ENCODE peak calls at places on chromosome 3, in four cellular contexts. C, X, O and E are unnamed samples.

GRCh38 chr3:22713936-22714335 is 489.2 kb upstream of the UBE2E2 start:
- DNase-seq in C (no peak), X (peak; percentile 79), O (no peak), E (peak; percentile 84)

GRCh38 chr3:123559040-123559861 is 25.6 kb downstream of the HACD2 start:
- DNase-seq in C (peak; percentile 87), X (no peak), O (peak; percentile 42), E (peak; percentile 78)

GRCh38 chr3:37511357-37511970 is 337.1 kb upstream of the LRRFIP2 start:
- DNase-seq in C (no peak), X (no peak), O (peak; percentile 8), E (no peak)

GRCh38 chr3:187679638-187680396 is 9.6 kb upstream of the SST start:
- DNase-seq in C (peak; percentile 94), X (peak; percentile 71), O (peak; percentile 92), E (peak; percentile 64)

GRCh38 chr3:106249159-106249558 is 380.3 kb upstream of the CBLB start:
- DNase-seq in C (no peak), X (no peak), O (no peak), E (peak; percentile 17)

GRCh38 chr3:174620138-174620537 is 239.0 kb upstream of the NAALADL2 start:
- DNase-seq in C (peak; percentile 21), X (no peak), O (no peak), E (no peak)

GRCh38 chr3:120559228-120560061 is 36.7 kb upstream of the NDUFB4 start:
- DNase-seq in C (peak; percentile 80), X (peak; percentile 58), O (peak; percentile 94), E (peak; percentile 33)

GRCh38 chr3:30553641-30554316 is 52.6 kb upstream of the TGFBR2 start:
- DNase-seq in C (no peak), X (no peak), O (no peak), E (no peak)

GRCh38 chr3:183518446-183519185 is 36.9 kb downstream of the KLHL6 start:
- DNase-seq in C (peak; percentile 22), X (no peak), O (peak; percentile 36), E (no peak)

GRCh38 chr3:47008258-47008671 is 28.8 kb downstream of the NBEAL2 start:
- DNase-seq in C (no peak), X (no peak), O (no peak), E (no peak)

GRCh38 chr3:46491089-46492070 is 6.4 kb upstream of the RTP3 start:
- DNase-seq in C (no peak), X (no peak), O (no peak), E (no peak)

GRCh38 chr3:143302638-143303171 is 183.1 kb downstream of the CHST2 start:
- DNase-seq in C (peak; percentile 7), X (no peak), O (peak; percentile 11), E (peak; percentile 6)

GRCh38 chr3:49469037-49469875 is 811 bp upstream of the DAG1 start:
- DNase-seq in C (peak; percentile 94), X (peak; percentile 70), O (peak; percentile 96), E (peak; percentile 93)

GRCh38 chr3:167750273-167750971 is 14.9 kb downstream of the SERPINI1 start:
- DNase-seq in C (no peak), X (no peak), O (no peak), E (no peak)

GRCh38 chr3:30426319-30426993 is 179.9 kb upstream of the TGFBR2 start:
- DNase-seq in C (peak; percentile 10), X (no peak), O (peak; percentile 22), E (no peak)

GRCh38 chr3:43455233-43455632 is 166.6 kb downstream of the ANO10 start:
- DNase-seq in C (no peak), X (peak; percentile 91), O (peak; percentile 89), E (peak; percentile 85)

GRCh38 chr3:155676252-155676981 is 68.5 kb downstream of the PLCH1 start:
- DNase-seq in C (peak; percentile 36), X (peak; percentile 11), O (peak; percentile 57), E (peak; percentile 91)
- H3K4me3 ChIP-seq in C (no peak overlapping the region), X (no peak overlapping the region), O (no peak overlapping the region), E (no peak overlapping the region)

DNA sequence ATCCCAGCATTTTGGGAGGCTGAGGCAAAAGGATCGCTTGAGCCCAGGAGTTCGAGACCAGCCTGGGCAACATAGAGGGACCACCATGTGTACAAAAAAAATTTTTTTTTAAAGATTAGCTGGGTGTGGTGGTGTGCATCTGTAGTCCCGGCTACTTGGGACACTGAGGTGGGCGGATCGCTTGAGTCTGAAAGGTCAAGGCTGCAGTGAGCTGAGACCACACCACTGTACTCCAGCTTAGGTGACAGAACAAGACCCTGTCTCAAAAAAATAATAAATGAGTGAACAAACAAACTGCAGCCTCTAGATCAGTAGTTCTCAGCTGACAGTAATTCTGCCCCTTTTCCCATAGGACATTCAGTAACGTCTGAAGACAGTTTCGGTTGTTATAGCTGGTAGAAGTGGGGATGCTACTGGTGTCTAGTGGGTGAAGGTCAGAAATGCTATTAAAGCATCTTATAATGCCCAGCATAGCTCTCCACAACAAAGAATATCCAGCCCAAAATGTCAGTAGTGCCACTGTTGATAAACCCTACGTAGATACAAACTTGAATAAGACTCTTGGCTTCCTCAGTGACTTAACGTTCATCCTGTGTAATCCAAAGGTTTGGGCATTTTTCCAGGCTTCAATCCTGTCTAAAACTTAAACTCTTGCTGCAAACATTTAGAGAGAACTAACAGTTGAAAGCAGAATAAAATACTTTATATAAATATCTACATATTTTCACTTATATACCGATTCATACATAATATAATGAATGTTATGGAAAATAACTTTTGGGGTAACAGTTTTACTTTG is 10.6 kb downstream of the SMC4 start:
- DNase-seq in C (no peak), X (no peak), O (no peak), E (no peak)
- H3K36me3 ChIP-seq in C (peaks cover 37% of the 10 kb centered on the region), X (peaks cover 65% of the 10 kb centered on the region), O (peaks cover 2% of the 10 kb centered on the region), E (peaks cover 17% of the 10 kb centered on the region)

GRCh38 chr3:141384157-141384556 is 15.9 kb downstream of the ZBTB38 start:
- DNase-seq in C (no peak), X (no peak), O (no peak), E (no peak)

GRCh38 chr3:141380987-141381386 is 12.7 kb downstream of the ZBTB38 start:
- DNase-seq in C (no peak), X (no peak), O (no peak), E (no peak)

GRCh38 chr3:141384575-141384974 is 16.3 kb downstream of the ZBTB38 start:
- DNase-seq in C (no peak), X (no peak), O (no peak), E (no peak)

GRCh38 chr3:141383555-141384129 is 15.3 kb downstream of the ZBTB38 start:
- DNase-seq in C (no peak), X (no peak), O (no peak), E (peak; percentile 63)

DNA sequence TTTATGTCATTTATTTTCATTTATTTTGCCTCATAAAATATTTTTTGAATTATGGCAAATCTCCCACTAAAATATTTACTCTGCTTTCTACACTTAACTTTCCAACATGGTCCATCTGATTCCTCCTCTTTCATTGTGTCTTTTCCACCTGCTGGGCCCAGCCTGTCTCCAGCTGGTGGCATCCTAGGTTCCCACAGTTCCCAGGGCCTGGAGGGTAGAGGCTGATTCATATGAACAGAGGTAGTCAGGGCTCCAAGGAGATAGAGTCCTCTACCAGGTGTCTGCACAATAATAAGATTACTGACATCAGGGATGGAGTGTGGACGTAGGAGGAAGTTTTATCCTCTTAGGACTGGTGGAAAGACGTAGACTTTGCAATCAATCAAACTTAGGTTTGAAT is 14.3 kb downstream of the ZBTB38 start:
- DNase-seq in C (no peak), X (no peak), O (no peak), E (no peak)
- H3K79me2 ChIP-seq in C (no peaks in the 10 kb centered on the region), X (no peaks in the 10 kb centered on the region), O (no peaks in the 10 kb centered on the region), E (no peaks in the 10 kb centered on the region)

GRCh38 chr3:192639987-192640386 is 87.4 kb downstream of the FGF12 start:
- DNase-seq in C (no peak), X (no peak), O (no peak), E (no peak)
- H3K4me3 ChIP-seq in C (no peak overlapping the region), X (no peak overlapping the region), O (no peak overlapping the region), E (no peak overlapping the region)

GRCh38 chr3:3836845-3837244 is 37.6 kb downstream of the LRRN1 start:
- DNase-seq in C (no peak), X (no peak), O (no peak), E (no peak)
- H3K36me3 ChIP-seq in C (peaks cover 17% of the 10 kb centered on the region), X (no peaks in the 10 kb centered on the region), O (peaks cover 2% of the 10 kb centered on the region), E (peaks cover 30% of the 10 kb centered on the region)

GRCh38 chr3:149590691-149591441 is 67.0 kb downstream of the WWTR1 start:
- DNase-seq in C (no peak), X (no peak), O (peak; percentile 46), E (no peak)
- H3K79me2 ChIP-seq in C (peaks cover 51% of the 10 kb centered on the region), X (peaks cover 79% of the 10 kb centered on the region), O (peaks cover 6% of the 10 kb centered on the region), E (no peaks in the 10 kb centered on the region)

GRCh38 chr3:14602006-14602803 is 49.4 kb upstream of the CCDC174 start:
- DNase-seq in C (peak; percentile 87), X (no peak), O (peak; percentile 59), E (no peak)
- H3K4me3 ChIP-seq in C (peak overlapping the region; percentile 78), X (no peak overlapping the region), O (no peak overlapping the region), E (no peak overlapping the region)